ENCODE peak calls at places on chromosome 15, in six cellular contexts. One of them, this sample, is unnamed.

GRCh38 chr15:40439461-40440299 is 1.1 kb upstream of the BAHD1 start:
- DNase-seq in stomach: peak
- DNase-seq in CD4-positive, alpha-beta T cell: no peak
- DNase-seq in osteoblast: peak
- DNase-seq in uterus: peak
- DNase-seq in thoracic aorta: no peak
- DNase-seq in this sample: no peak

GRCh38 chr15:60793656-60794055 is 314.7 kb upstream of the ICE2 start:
- DNase-seq in stomach: no peak
- DNase-seq in uterus: no peak
- DNase-seq in osteoblast: no peak
- DNase-seq in CD4-positive, alpha-beta T cell: no peak
- DNase-seq in thoracic aorta: no peak
- DNase-seq in this sample: no peak

GRCh38 chr15:99155961-99156443 is 51.1 kb downstream of the SYNM start:
- DNase-seq in thoracic aorta: no peak
- DNase-seq in osteoblast: no peak
- DNase-seq in CD4-positive, alpha-beta T cell: no peak
- DNase-seq in stomach: no peak
- DNase-seq in uterus: no peak
- DNase-seq in this sample: peak

GRCh38 chr15:38563723-38564519 is 693 bp downstream of the RASGRP1 start:
- DNase-seq in CD4-positive, alpha-beta T cell: peak
- DNase-seq in uterus: no peak
- DNase-seq in osteoblast: peak
- DNase-seq in thoracic aorta: no peak
- DNase-seq in stomach: peak
- DNase-seq in this sample: peak

GRCh38 chr15:82936966-82937647 is 15.4 kb downstream of the HOMER2 start:
- DNase-seq in thoracic aorta: no peak
- DNase-seq in osteoblast: peak
- DNase-seq in CD4-positive, alpha-beta T cell: no peak
- DNase-seq in uterus: no peak
- DNase-seq in stomach: no peak
- DNase-seq in this sample: peak

GRCh38 chr15:67305506-67305905 is 50.9 kb downstream of the IQCH start:
- DNase-seq in CD4-positive, alpha-beta T cell: no peak
- DNase-seq in uterus: no peak
- DNase-seq in thoracic aorta: no peak
- DNase-seq in osteoblast: no peak
- DNase-seq in stomach: no peak
- DNase-seq in this sample: no peak

GRCh38 chr15:40959331-40960141 is 6.3 kb downstream of the CHAC1 start:
- DNase-seq in CD4-positive, alpha-beta T cell: no peak
- DNase-seq in uterus: no peak
- DNase-seq in osteoblast: peak
- DNase-seq in thoracic aorta: no peak
- DNase-seq in stomach: no peak
- DNase-seq in this sample: no peak

GRCh38 chr15:58403581-58403980 is 28.2 kb upstream of the LIPC start:
- DNase-seq in stomach: no peak
- DNase-seq in osteoblast: no peak
- DNase-seq in CD4-positive, alpha-beta T cell: no peak
- DNase-seq in thoracic aorta: no peak
- DNase-seq in uterus: no peak
- DNase-seq in this sample: no peak

GRCh38 chr15:69293741-69294615 is 4.7 kb upstream of the PAQR5 start:
- DNase-seq in uterus: no peak
- DNase-seq in osteoblast: peak
- DNase-seq in stomach: no peak
- DNase-seq in CD4-positive, alpha-beta T cell: no peak
- DNase-seq in thoracic aorta: no peak
- DNase-seq in this sample: no peak

GRCh38 chr15:57639306-57639705 is 47.6 kb downstream of the MYZAP start:
- DNase-seq in thoracic aorta: no peak
- DNase-seq in stomach: no peak
- DNase-seq in uterus: no peak
- DNase-seq in CD4-positive, alpha-beta T cell: no peak
- DNase-seq in osteoblast: no peak
- DNase-seq in this sample: no peak

GRCh38 chr15:58521293-58521991 is 89.7 kb downstream of the LIPC start:
- DNase-seq in CD4-positive, alpha-beta T cell: no peak
- DNase-seq in uterus: peak
- DNase-seq in osteoblast: no peak
- DNase-seq in thoracic aorta: no peak
- DNase-seq in stomach: no peak
- DNase-seq in this sample: peak

GRCh38 chr15:51267047-51267713 is 71.2 kb downstream of the CYP19A1 start:
- DNase-seq in CD4-positive, alpha-beta T cell: no peak
- DNase-seq in thoracic aorta: no peak
- DNase-seq in uterus: no peak
- DNase-seq in stomach: no peak
- DNase-seq in osteoblast: peak
- DNase-seq in this sample: no peak

GRCh38 chr15:66704783-66705113 is 2.7 kb downstream of the SMAD6 start:
- DNase-seq in CD4-positive, alpha-beta T cell: no peak
- DNase-seq in stomach: peak
- DNase-seq in uterus: no peak
- DNase-seq in thoracic aorta: no peak
- DNase-seq in osteoblast: peak
- DNase-seq in this sample: no peak

GRCh38 chr15:25741253-25741575 is 121.9 kb downstream of the ATP10A start:
- DNase-seq in thoracic aorta: no peak
- DNase-seq in uterus: no peak
- DNase-seq in stomach: no peak
- DNase-seq in CD4-positive, alpha-beta T cell: no peak
- DNase-seq in osteoblast: no peak
- DNase-seq in this sample: no peak

GRCh38 chr15:89068325-89068784 is 19.9 kb upstream of the ABHD2 start:
- DNase-seq in stomach: no peak
- DNase-seq in CD4-positive, alpha-beta T cell: no peak
- DNase-seq in thoracic aorta: no peak
- DNase-seq in uterus: no peak
- DNase-seq in osteoblast: peak
- DNase-seq in this sample: peak

GRCh38 chr15:32855942-32856341 is 138.1 kb downstream of the GREM1 start:
- DNase-seq in stomach: no peak
- DNase-seq in uterus: no peak
- DNase-seq in thoracic aorta: no peak
- DNase-seq in CD4-positive, alpha-beta T cell: no peak
- DNase-seq in osteoblast: peak
- DNase-seq in this sample: peak

GRCh38 chr15:44716983-44717602 is 5.8 kb downstream of the B2M start:
- DNase-seq in stomach: no peak
- DNase-seq in osteoblast: no peak
- DNase-seq in thoracic aorta: no peak
- DNase-seq in CD4-positive, alpha-beta T cell: no peak
- DNase-seq in uterus: no peak
- DNase-seq in this sample: no peak

GRCh38 chr15:101509279-101509678 is 19.8 kb upstream of the PCSK6 start:
- DNase-seq in thoracic aorta: no peak
- DNase-seq in stomach: no peak
- DNase-seq in uterus: no peak
- DNase-seq in osteoblast: no peak
- DNase-seq in CD4-positive, alpha-beta T cell: no peak
- DNase-seq in this sample: no peak

GRCh38 chr15:70643783-70644125 is 119.6 kb downstream of the UACA start:
- DNase-seq in CD4-positive, alpha-beta T cell: no peak
- DNase-seq in stomach: no peak
- DNase-seq in osteoblast: peak
- DNase-seq in uterus: no peak
- DNase-seq in thoracic aorta: no peak
- DNase-seq in this sample: peak

GRCh38 chr15:40344217-40344616 is 3.5 kb upstream of the CCDC9B start:
- DNase-seq in osteoblast: no peak
- DNase-seq in CD4-positive, alpha-beta T cell: no peak
- DNase-seq in thoracic aorta: no peak
- DNase-seq in uterus: no peak
- DNase-seq in stomach: no peak
- DNase-seq in this sample: no peak

GRCh38 chr15:92733934-92734521 is 78.5 kb upstream of the FAM174B start:
- DNase-seq in CD4-positive, alpha-beta T cell: no peak
- DNase-seq in uterus: no peak
- DNase-seq in osteoblast: peak
- DNase-seq in thoracic aorta: no peak
- DNase-seq in stomach: no peak
- DNase-seq in this sample: no peak

GRCh38 chr15:46411900-46412299 is 777.1 kb downstream of the SQOR start:
- DNase-seq in osteoblast: no peak
- DNase-seq in uterus: no peak
- DNase-seq in thoracic aorta: no peak
- DNase-seq in CD4-positive, alpha-beta T cell: no peak
- DNase-seq in stomach: no peak
- DNase-seq in this sample: no peak

GRCh38 chr15:72397780-72398179 is 325 bp upstream of the TMEM202 start:
- DNase-seq in stomach: no peak
- DNase-seq in thoracic aorta: no peak
- DNase-seq in CD4-positive, alpha-beta T cell: no peak
- DNase-seq in uterus: no peak
- DNase-seq in osteoblast: no peak
- DNase-seq in this sample: no peak

GRCh38 chr15:77825546-77825945 is 192.8 kb upstream of the LINGO1 start:
- DNase-seq in CD4-positive, alpha-beta T cell: no peak
- DNase-seq in osteoblast: peak
- DNase-seq in uterus: no peak
- DNase-seq in thoracic aorta: no peak
- DNase-seq in stomach: no peak
- DNase-seq in this sample: no peak

GRCh38 chr15:82854554-82854953 is 45.1 kb downstream of the WHAMM start:
- DNase-seq in thoracic aorta: no peak
- DNase-seq in uterus: no peak
- DNase-seq in stomach: peak
- DNase-seq in CD4-positive, alpha-beta T cell: no peak
- DNase-seq in osteoblast: no peak
- DNase-seq in this sample: no peak

GRCh38 chr15:25775317-25775912 is 87.7 kb downstream of the ATP10A start:
- DNase-seq in osteoblast: peak
- DNase-seq in uterus: no peak
- DNase-seq in thoracic aorta: no peak
- DNase-seq in CD4-positive, alpha-beta T cell: no peak
- DNase-seq in stomach: peak
- DNase-seq in this sample: peak

GRCh38 chr15:74482661-74483060 is 21.7 kb upstream of the UBL7 start:
- DNase-seq in stomach: no peak
- DNase-seq in uterus: no peak
- DNase-seq in osteoblast: peak
- DNase-seq in thoracic aorta: no peak
- DNase-seq in CD4-positive, alpha-beta T cell: no peak
- DNase-seq in this sample: no peak

GRCh38 chr15:28969511-28970085 is 83.8 kb downstream of the APBA2 start:
- DNase-seq in stomach: no peak
- DNase-seq in uterus: no peak
- DNase-seq in thoracic aorta: no peak
- DNase-seq in osteoblast: no peak
- DNase-seq in CD4-positive, alpha-beta T cell: no peak
- DNase-seq in this sample: no peak
- TF ChIP-seq CTCF in stomach: no peak
- TF ChIP-seq CTCF in uterus: no peak
- TF ChIP-seq CTCF in thoracic aorta: no peak
- TF ChIP-seq CTCF in osteoblast: no peak
- TF ChIP-seq CTCF in CD4-positive, alpha-beta T cell: no peak
- TF ChIP-seq CTCF in this sample: no peak

GRCh38 chr15:37220949-37221670 is 120.8 kb upstream of the MEIS2 start:
- DNase-seq in osteoblast: no peak
- DNase-seq in thoracic aorta: no peak
- DNase-seq in uterus: no peak
- DNase-seq in stomach: no peak
- DNase-seq in CD4-positive, alpha-beta T cell: no peak
- DNase-seq in this sample: no peak
- H3K27ac ChIP-seq in osteoblast: no peak
- H3K27ac ChIP-seq in thoracic aorta: no peak
- H3K27ac ChIP-seq in uterus: no peak
- H3K27ac ChIP-seq in stomach: no peak
- H3K27ac ChIP-seq in CD4-positive, alpha-beta T cell: no peak
- H3K27ac ChIP-seq in this sample: no peak

DNA sequence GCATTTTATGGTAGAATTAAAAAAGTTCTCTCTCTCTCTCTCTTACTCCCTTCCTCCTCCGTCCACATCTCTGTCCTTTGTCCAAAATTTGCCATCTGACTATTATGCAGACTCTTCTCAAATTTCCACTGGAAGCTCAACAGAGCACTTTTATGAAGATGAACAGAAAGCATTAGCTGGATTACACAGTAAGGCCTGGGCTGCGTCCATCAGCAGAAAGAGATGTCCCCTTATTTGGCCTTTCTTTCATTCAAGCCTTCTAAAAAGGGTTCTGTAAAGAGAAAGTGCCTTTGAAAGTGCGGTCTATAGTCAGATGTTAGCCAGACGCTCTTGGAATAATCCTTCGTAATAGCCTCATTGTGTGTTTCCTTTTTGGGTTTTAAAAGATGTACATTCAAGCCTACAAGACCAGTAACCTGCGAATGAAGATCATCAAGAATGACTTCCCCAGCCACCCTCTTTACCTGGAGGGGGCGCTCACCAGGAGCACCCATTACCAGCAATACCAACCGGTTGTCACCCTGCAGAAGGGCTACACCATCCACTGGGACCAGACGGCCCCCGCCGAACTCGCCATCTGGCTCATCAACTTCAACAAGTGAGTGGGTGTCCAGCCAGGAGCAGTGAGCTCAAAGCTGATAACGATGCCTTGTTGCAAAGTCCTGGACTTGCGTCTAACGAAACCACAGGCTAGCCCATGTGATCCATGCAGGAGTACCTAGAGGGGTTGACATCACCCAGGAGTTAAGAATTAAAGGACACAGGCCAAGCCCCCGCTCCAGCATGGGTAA is 53.1 kb downstream of the MESD start:
- DNase-seq in osteoblast: no peak
- DNase-seq in CD4-positive, alpha-beta T cell: no peak
- DNase-seq in stomach: no peak
- DNase-seq in thoracic aorta: no peak
- DNase-seq in uterus: no peak
- DNase-seq in this sample: no peak
- TF ChIP-seq CTCF in osteoblast: no peak
- TF ChIP-seq CTCF in CD4-positive, alpha-beta T cell: no peak
- TF ChIP-seq CTCF in stomach: no peak
- TF ChIP-seq CTCF in thoracic aorta: no peak
- TF ChIP-seq CTCF in uterus: no peak
- TF ChIP-seq CTCF in this sample: no peak

GRCh38 chr15:62462268-62462667 is 297.2 kb upstream of the C2CD4B start:
- DNase-seq in uterus: no peak
- DNase-seq in stomach: no peak
- DNase-seq in CD4-positive, alpha-beta T cell: no peak
- DNase-seq in thoracic aorta: no peak
- DNase-seq in osteoblast: no peak
- DNase-seq in this sample: no peak

GRCh38 chr15:62462721-62463120 is 297.6 kb upstream of the C2CD4B start:
- DNase-seq in uterus: no peak
- DNase-seq in CD4-positive, alpha-beta T cell: no peak
- DNase-seq in stomach: no peak
- DNase-seq in osteoblast: peak
- DNase-seq in thoracic aorta: no peak
- DNase-seq in this sample: no peak

GRCh38 chr15:62469478-62469873 is 304.4 kb upstream of the C2CD4B start:
- DNase-seq in CD4-positive, alpha-beta T cell: no peak
- DNase-seq in uterus: no peak
- DNase-seq in osteoblast: peak
- DNase-seq in thoracic aorta: no peak
- DNase-seq in stomach: no peak
- DNase-seq in this sample: no peak

GRCh38 chr15:62464705-62465104 is 299.6 kb upstream of the C2CD4B start:
- DNase-seq in CD4-positive, alpha-beta T cell: no peak
- DNase-seq in stomach: no peak
- DNase-seq in osteoblast: peak
- DNase-seq in uterus: no peak
- DNase-seq in thoracic aorta: no peak
- DNase-seq in this sample: no peak

GRCh38 chr15:62465173-62465572 is 300.1 kb upstream of the C2CD4B start:
- DNase-seq in osteoblast: no peak
- DNase-seq in uterus: no peak
- DNase-seq in thoracic aorta: no peak
- DNase-seq in CD4-positive, alpha-beta T cell: no peak
- DNase-seq in stomach: no peak
- DNase-seq in this sample: no peak
- H3K27ac ChIP-seq in osteoblast: no peak
- H3K27ac ChIP-seq in uterus: peak
- H3K27ac ChIP-seq in thoracic aorta: peak
- H3K27ac ChIP-seq in CD4-positive, alpha-beta T cell: no peak
- H3K27ac ChIP-seq in stomach: no peak
- H3K27ac ChIP-seq in this sample: no peak